ENCODE peak calls at places on chromosome 18, in four cellular contexts. G is CD8-positive, alpha-beta T cell; Z is nucleus accumbens; Y is amygdala. E is an unnamed sample.

GRCh38 chr18:27540126-27540525 is 355.0 kb upstream of the CHST9 start:
- DNase-seq in Z (no peak), Y (no peak), G (no peak), E (peak)

GRCh38 chr18:63774511-63774910 is 707 bp upstream of the SERPINB7 start:
- DNase-seq in Z (no peak), G (no peak), Y (no peak), E (no peak)

GRCh38 chr18:56508637-56509036 is 129.8 kb downstream of the TXNL1 start:
- DNase-seq in Y (no peak), Z (no peak), G (no peak), E (no peak)

GRCh38 chr18:48136051-48136543 is 205.6 kb upstream of the SMAD2 start:
- DNase-seq in G (no peak), Y (no peak), Z (no peak), E (peak)

GRCh38 chr18:10006261-10006903 is 92.6 kb downstream of the VAPA start:
- DNase-seq in Z (no peak), Y (no peak), G (no peak), E (no peak)

GRCh38 chr18:22517356-22517755 is 99.6 kb upstream of the CTAGE1 start:
- DNase-seq in G (no peak), Z (no peak), Y (no peak), E (no peak)

GRCh38 chr18:39345321-39345720 is 1779.7 kb upstream of the CELF4 start:
- DNase-seq in Y (no peak), Z (no peak), G (no peak), E (no peak)

GRCh38 chr18:22914633-22915032 is 18.5 kb upstream of the RBBP8 start:
- DNase-seq in Z (no peak), G (no peak), Y (no peak), E (peak)

GRCh38 chr18:76953186-76953982 is 131.0 kb downstream of the ZNF236 start:
- DNase-seq in G (no peak), Z (no peak), Y (peak), E (no peak)

GRCh38 chr18:76493213-76494107 is 1.6 kb downstream of the ZNF516 start:
- DNase-seq in G (no peak), Z (peak), Y (no peak), E (peak)

GRCh38 chr18:55064760-55065159 is 105.5 kb upstream of the CCDC68 start:
- DNase-seq in Z (no peak), G (no peak), Y (no peak), E (no peak)

E was measured in neural progenitor cell.